ENCODE peak calls at places on chromosomes 3 and 15, in four cellular contexts. One of them, this sample, is unnamed. For H3K4me1, the result is how much of the 10 kb centered on the place peaks cover.

GRCh38 chr15:85785887-85786777 is 8.6 kb downstream of the KLHL25 start:
- DNase-seq in IMR-90: peak
- DNase-seq in A549: peak
- DNase-seq in ovary: peak
- DNase-seq in this sample: no peak

GRCh38 chr3:186057594-186057993 is 51.3 kb downstream of the ETV5 start:
- DNase-seq in A549: no peak
- DNase-seq in IMR-90: peak
- DNase-seq in ovary: no peak
- DNase-seq in this sample: no peak

GRCh38 chr15:39266882-39267281 is 314.0 kb upstream of the THBS1 start:
- DNase-seq in ovary: no peak
- DNase-seq in A549: no peak
- DNase-seq in IMR-90: no peak
- DNase-seq in this sample: no peak

GRCh38 chr3:183033746-183034145 is 53.4 kb upstream of the DCUN1D1 start:
- DNase-seq in A549: no peak
- DNase-seq in IMR-90: peak
- DNase-seq in ovary: no peak
- DNase-seq in this sample: no peak

GRCh38 chr3:90092994-90093393 is 985.6 kb downstream of the EPHA3 start:
- DNase-seq in IMR-90: peak
- DNase-seq in A549: no peak
- DNase-seq in ovary: no peak
- DNase-seq in this sample: no peak

GRCh38 chr15:100340721-100341661 is 784 bp downstream of the ADAMTS17 start:
- DNase-seq in IMR-90: no peak
- DNase-seq in A549: no peak
- DNase-seq in ovary: no peak
- DNase-seq in this sample: no peak

GRCh38 chr15:91316123-91316522 is 216.1 kb downstream of the SV2B start:
- DNase-seq in ovary: no peak
- DNase-seq in A549: no peak
- DNase-seq in IMR-90: no peak
- DNase-seq in this sample: no peak

GRCh38 chr3:196754215-196754937 is 14.7 kb downstream of the PAK2 start:
- DNase-seq in ovary: no peak
- DNase-seq in A549: no peak
- DNase-seq in IMR-90: no peak
- DNase-seq in this sample: no peak

GRCh38 chr3:195139876-195140240 is 131.1 kb downstream of the XXYLT1 start:
- DNase-seq in IMR-90: peak
- DNase-seq in ovary: no peak
- DNase-seq in A549: no peak
- DNase-seq in this sample: no peak

GRCh38 chr15:68143785-68144184 is 61.3 kb downstream of the CALML4 start:
- DNase-seq in IMR-90: no peak
- DNase-seq in ovary: no peak
- DNase-seq in A549: no peak
- DNase-seq in this sample: no peak

GRCh38 chr3:45547202-45547701 is 47.3 kb upstream of the LIMD1 start:
- DNase-seq in ovary: no peak
- DNase-seq in IMR-90: no peak
- DNase-seq in A549: no peak
- DNase-seq in this sample: no peak

GRCh38 chr3:46887980-46888494 is 10.5 kb downstream of the PTH1R start:
- DNase-seq in IMR-90: no peak
- DNase-seq in A549: no peak
- DNase-seq in ovary: no peak
- DNase-seq in this sample: no peak

GRCh38 chr15:33801954-33802353 is 166.3 kb upstream of the CHRM5 start:
- DNase-seq in ovary: no peak
- DNase-seq in IMR-90: no peak
- DNase-seq in A549: no peak
- DNase-seq in this sample: no peak

GRCh38 chr3:52450489-52451236 is 3.2 kb downstream of the TNNC1 start:
- DNase-seq in A549: no peak
- DNase-seq in IMR-90: no peak
- DNase-seq in ovary: no peak
- DNase-seq in this sample: no peak

GRCh38 chr15:77821188-77821958 is 188.7 kb upstream of the LINGO1 start:
- DNase-seq in A549: peak
- DNase-seq in IMR-90: peak
- DNase-seq in ovary: peak
- DNase-seq in this sample: no peak

GRCh38 chr3:35537265-35537664 is 102.1 kb upstream of the ARPP21 start:
- DNase-seq in ovary: no peak
- DNase-seq in A549: no peak
- DNase-seq in IMR-90: no peak
- DNase-seq in this sample: no peak

GRCh38 chr15:100721758-100722550 is 119.6 kb downstream of the ASB7 start:
- DNase-seq in ovary: peak
- DNase-seq in IMR-90: peak
- DNase-seq in A549: peak
- DNase-seq in this sample: peak

GRCh38 chr15:59282515-59283337 is 76.1 kb downstream of the LDHAL6B start:
- DNase-seq in IMR-90: no peak
- DNase-seq in ovary: no peak
- DNase-seq in A549: no peak
- DNase-seq in this sample: no peak

GRCh38 chr15:68510558-68510957 is 68.2 kb upstream of the CORO2B start:
- DNase-seq in IMR-90: no peak
- DNase-seq in ovary: no peak
- DNase-seq in A549: no peak
- DNase-seq in this sample: no peak

GRCh38 chr3:134666466-134666865 is 15.6 kb upstream of the KY start:
- DNase-seq in A549: no peak
- DNase-seq in ovary: no peak
- DNase-seq in IMR-90: peak
- DNase-seq in this sample: no peak

GRCh38 chr15:65303687-65304392 is 637 bp upstream of the RNU5B-1 start:
- DNase-seq in A549: no peak
- DNase-seq in IMR-90: peak
- DNase-seq in ovary: peak
- DNase-seq in this sample: peak

GRCh38 chr3:169348981-169349942 is 314.2 kb downstream of the MECOM start:
- DNase-seq in IMR-90: peak
- DNase-seq in A549: no peak
- DNase-seq in ovary: no peak
- DNase-seq in this sample: no peak

GRCh38 chr3:11600501-11601282 is 43.0 kb downstream of the VGLL4 start:
- DNase-seq in ovary: peak
- DNase-seq in A549: peak
- DNase-seq in IMR-90: peak
- DNase-seq in this sample: peak

GRCh38 chr3:121698914-121699313 is 38.2 kb upstream of the HCLS1 start:
- DNase-seq in IMR-90: no peak
- DNase-seq in A549: no peak
- DNase-seq in ovary: no peak
- DNase-seq in this sample: no peak
- H3K4me1 ChIP-seq in IMR-90: under half
- H3K4me1 ChIP-seq in A549: under half
- H3K4me1 ChIP-seq in ovary: under half
- H3K4me1 ChIP-seq in this sample: under half

GRCh38 chr3:16917256-16917935 is 32.6 kb downstream of the PLCL2 start:
- DNase-seq in A549: no peak
- DNase-seq in IMR-90: peak
- DNase-seq in ovary: no peak
- DNase-seq in this sample: no peak
- H3K4me3 ChIP-seq in A549: no peak
- H3K4me3 ChIP-seq in IMR-90: no peak
- H3K4me3 ChIP-seq in ovary: no peak
- H3K4me3 ChIP-seq in this sample: no peak

GRCh38 chr3:106191913-106192312 is 323.1 kb upstream of the CBLB start:
- DNase-seq in ovary: no peak
- DNase-seq in IMR-90: no peak
- DNase-seq in A549: no peak
- DNase-seq in this sample: no peak
- H3K4me1 ChIP-seq in ovary: under half
- H3K4me1 ChIP-seq in IMR-90: under half
- H3K4me1 ChIP-seq in A549: under half
- H3K4me1 ChIP-seq in this sample: under half

DNA sequence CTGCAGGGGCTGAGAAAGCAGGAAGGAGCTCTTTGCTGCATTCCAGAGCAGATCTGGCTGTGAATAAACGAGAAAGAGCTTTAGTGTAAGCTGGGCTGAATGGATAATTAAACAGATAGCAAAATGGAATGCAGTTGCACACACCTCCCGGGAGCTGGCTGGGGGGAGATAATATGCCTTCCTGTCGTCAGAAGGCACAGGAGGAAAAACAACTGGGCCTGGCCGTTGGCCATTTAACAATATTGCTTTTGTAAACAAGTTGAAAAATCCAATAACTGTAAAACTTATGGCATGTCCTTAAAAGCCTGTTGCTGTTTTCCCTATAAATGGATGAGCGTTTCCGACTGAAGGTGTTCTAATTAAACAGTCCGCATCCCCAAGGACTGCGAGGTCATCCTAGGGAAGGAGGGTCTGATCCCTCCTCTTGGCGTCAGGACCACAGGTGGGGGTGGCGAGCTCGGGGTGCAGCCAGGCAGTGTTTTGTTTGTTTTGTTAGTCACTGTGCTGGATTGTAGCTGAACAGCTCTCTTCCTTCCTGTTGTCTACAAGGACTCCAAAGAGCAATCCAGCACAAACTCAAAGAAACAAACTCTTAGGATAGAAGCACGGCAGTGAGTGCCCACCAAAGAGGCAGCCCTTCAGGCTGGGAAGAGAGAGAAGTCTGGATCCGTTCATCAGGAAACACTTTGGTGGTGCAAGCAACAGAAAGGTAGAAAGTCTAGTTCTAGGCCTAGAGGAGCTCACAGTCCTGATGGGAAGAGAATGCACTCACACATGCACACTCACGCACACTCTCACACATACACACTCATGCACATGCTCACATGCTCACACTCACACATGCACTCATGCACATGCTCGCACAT is 133.4 kb upstream of the SMAD3 start:
- DNase-seq in IMR-90: peak
- DNase-seq in A549: peak
- DNase-seq in ovary: no peak
- DNase-seq in this sample: peak
- H3K4me3 ChIP-seq in IMR-90: no peak
- H3K4me3 ChIP-seq in A549: peak
- H3K4me3 ChIP-seq in ovary: no peak
- H3K4me3 ChIP-seq in this sample: no peak

DNA sequence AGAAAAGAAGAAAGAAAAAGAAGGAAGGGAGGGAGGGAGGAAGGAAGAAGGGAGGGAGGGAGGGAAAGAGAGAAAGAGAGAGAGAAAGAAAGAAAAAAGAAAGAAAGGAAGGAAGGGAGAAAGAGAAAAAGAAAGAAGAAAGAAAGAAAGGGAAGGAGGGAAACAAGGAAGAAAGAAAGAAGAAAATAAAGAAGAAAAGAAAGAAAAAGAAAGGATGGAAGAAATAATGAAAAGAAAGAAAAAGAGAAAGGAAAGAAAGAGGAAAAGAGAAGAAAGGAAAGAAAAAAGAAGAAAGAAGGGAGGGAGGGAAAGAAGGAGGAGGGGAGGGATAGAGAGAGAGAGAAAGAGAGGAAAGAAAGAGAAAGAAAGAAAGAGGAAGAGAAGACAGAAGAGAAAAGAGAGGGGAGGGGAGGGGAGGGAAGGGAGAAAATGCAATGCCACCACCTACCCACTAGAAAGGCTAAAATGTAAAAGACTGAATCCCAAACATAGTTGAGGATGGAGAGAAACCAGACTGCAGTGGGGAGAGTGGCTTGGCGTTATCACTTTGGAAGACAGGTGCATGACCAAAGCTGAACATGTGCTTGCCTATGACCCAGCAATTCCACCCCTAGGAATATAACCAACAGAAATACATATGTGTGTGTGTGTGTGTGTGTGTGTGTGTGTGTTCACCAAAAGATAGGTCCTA is 66.9 kb upstream of the KLF13 start:
- DNase-seq in A549: no peak
- DNase-seq in IMR-90: no peak
- DNase-seq in ovary: no peak
- DNase-seq in this sample: no peak
- H3K4me1 ChIP-seq in A549: under half
- H3K4me1 ChIP-seq in IMR-90: under half
- H3K4me1 ChIP-seq in ovary: under half
- H3K4me1 ChIP-seq in this sample: under half

DNA sequence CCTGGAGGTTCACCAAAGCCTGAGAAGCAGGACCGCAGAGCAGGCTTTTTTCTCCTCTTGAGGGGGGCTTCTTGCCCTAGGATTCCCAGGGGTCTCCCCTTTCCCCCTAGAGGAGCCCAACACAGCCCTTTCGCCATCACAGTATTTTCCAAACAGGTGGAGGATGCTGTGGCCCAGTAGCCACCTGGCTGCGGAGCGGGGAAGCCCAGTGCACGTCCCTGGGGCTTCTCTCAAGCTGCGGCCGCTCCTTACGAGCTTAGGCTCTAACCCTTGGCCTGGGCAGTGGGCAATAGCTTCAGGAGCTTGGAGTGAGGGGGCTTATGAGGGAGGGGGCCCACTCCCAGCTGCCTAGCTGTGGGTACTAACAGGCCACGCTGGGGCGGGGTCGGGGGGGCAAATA is 11.6 kb upstream of the DLL4 start:
- DNase-seq in ovary: no peak
- DNase-seq in A549: no peak
- DNase-seq in IMR-90: no peak
- DNase-seq in this sample: no peak
- H3K4me3 ChIP-seq in ovary: no peak
- H3K4me3 ChIP-seq in A549: no peak
- H3K4me3 ChIP-seq in IMR-90: no peak
- H3K4me3 ChIP-seq in this sample: no peak

GRCh38 chr3:42601898-42602581 is 1.6 kb downstream of the NKTR start:
- DNase-seq in IMR-90: peak
- DNase-seq in A549: no peak
- DNase-seq in ovary: no peak
- DNase-seq in this sample: no peak
- H3K4me1 ChIP-seq in IMR-90: under half
- H3K4me1 ChIP-seq in A549: under half
- H3K4me1 ChIP-seq in ovary: under half
- H3K4me1 ChIP-seq in this sample: under half

This sample was measured in tibial artery.